ENCODE peak calls at places on chromosomes 6 and 20, in nine cellular contexts. E, L, T, X, H, K, O, D and Y are unnamed samples.

GRCh38 chr6:109793793-109794192 is 102.7 kb downstream of the FIG4 start:
- DNase-seq in H (no peak), K (peak; percentile 54), D (peak; percentile 93), O (peak; percentile 73), X (no peak), T (peak; percentile 22), L (peak; percentile 92), E (peak; percentile 60), Y (peak; percentile 89)

GRCh38 chr20:59074456-59074855 is 31.9 kb upstream of the PRELID3B start:
- DNase-seq in K (no peak), L (no peak), D (no peak), X (no peak), O (no peak), T (no peak), H (peak; percentile 35), E (no peak), Y (no peak)

GRCh38 chr6:56849876-56850275 is 105.0 kb upstream of the BEND6 start:
- DNase-seq in D (no peak), T (no peak), X (no peak), O (no peak), L (peak; percentile 56), H (peak; percentile 77), E (no peak), K (no peak), Y (no peak)

GRCh38 chr6:157954150-157955117 is 27.2 kb upstream of the SYNJ2 start:
- DNase-seq in X (peak; percentile 61), T (no peak), H (no peak), D (no peak), L (peak; percentile 44), K (no peak), O (peak; percentile 83), E (peak; percentile 64), Y (peak; percentile 54)

GRCh38 chr6:72425003-72425681 is 196.7 kb upstream of the KCNQ5 start:
- DNase-seq in X (no peak), O (no peak), E (no peak), H (no peak), D (peak; percentile 91), L (no peak), T (no peak), K (no peak), Y (peak; percentile 10)

GRCh38 chr6:32796848-32797776 is 19.7 kb downstream of the HLA-DOB start:
- DNase-seq in H (peak; percentile 79), D (no peak), E (peak; percentile 80), O (peak; percentile 36), T (peak; percentile 45), L (peak; percentile 50), K (no peak), X (peak; percentile 28), Y (no peak)

GRCh38 chr20:21826946-21827345 is 121.5 kb downstream of the PAX1 start:
- DNase-seq in L (no peak), T (no peak), D (no peak), X (no peak), H (no peak), O (no peak), K (no peak), E (no peak), Y (no peak)

GRCh38 chr20:31695849-31696804 is 26.5 kb downstream of the BCL2L1 start:
- DNase-seq in L (peak; percentile 94), O (no peak), X (no peak), E (peak; percentile 90), T (no peak), D (no peak), K (peak; percentile 99), H (no peak), Y (no peak)

GRCh38 chr6:44050872-44051421 is 76.3 kb downstream of the MRPL14 start:
- DNase-seq in E (peak; percentile 52), H (no peak), D (no peak), O (no peak), L (peak; percentile 97), K (no peak), X (no peak), T (no peak), Y (no peak)

GRCh38 chr6:2970753-2971419 is 481 bp downstream of the SERPINB6 start:
- DNase-seq in E (peak; percentile 58), X (peak; percentile 41), H (peak; percentile 20), K (no peak), O (no peak), L (peak; percentile 57), T (no peak), D (no peak), Y (no peak)

GRCh38 chr6:12557760-12558159 is 158.8 kb upstream of the PHACTR1 start:
- DNase-seq in L (peak; percentile 15), H (no peak), E (no peak), D (no peak), K (no peak), O (no peak), T (no peak), X (no peak), Y (no peak)